ENCODE peak calls at places on chromosomes 3 and 15, in nine cellular contexts. W is NCI-H460; T is activated T-helper 9 cell treated with anti-CD3 and anti-CD28 coated beads, Interleukin-2, amount 50 U/mL, for 16 hours; G is endodermal cell; N is NCI-H524; B is AG04450; P is GM04504; I is islet precursor cell; Z is NCI-H226. A is an unnamed sample.

GRCh38 chr15:78761020-78761419 is 50.2 kb downstream of the ADAMTS7 start:
- DNase-seq in W (no peak), B (no peak), P (no peak), I (peak; percentile 43), Z (no peak), G (no peak), T (no peak), N (no peak), A (no peak)

GRCh38 chr3:78668302-78668701 is 1099.5 kb downstream of the ROBO1 start:
- DNase-seq in B (no peak), G (no peak), W (no peak), N (no peak), P (no peak), Z (no peak), T (no peak), I (no peak), A (no peak)

GRCh38 chr3:4722103-4722502 is 229.0 kb downstream of the ITPR1 start:
- DNase-seq in W (peak; percentile 78), P (no peak), B (no peak), I (peak; percentile 72), N (peak; percentile 53), Z (peak; percentile 74), G (no peak), T (no peak), A (no peak)

GRCh38 chr15:77497108-77497737 is 76.5 kb downstream of the HMG20A start:
- DNase-seq in T (no peak), I (peak; percentile 72), N (no peak), B (no peak), G (peak; percentile 73), Z (peak; percentile 84), W (no peak), P (peak; percentile 51), A (no peak)

GRCh38 chr15:95262866-95263564 is 1031.7 kb downstream of the MCTP2 start:
- DNase-seq in Z (peak; percentile 92), G (no peak), B (no peak), I (no peak), W (no peak), T (no peak), N (no peak), P (peak; percentile 31), A (no peak)

GRCh38 chr3:48413611-48414010 is 16.3 kb downstream of the PLXNB1 start:
- DNase-seq in T (no peak), B (no peak), Z (no peak), I (no peak), N (no peak), G (no peak), P (no peak), W (no peak), A (no peak)

GRCh38 chr15:22979699-22980188 is 424 bp downstream of the CYFIP1 start:
- DNase-seq in N (no peak), Z (peak; percentile 2), P (no peak), T (no peak), I (peak; percentile 56), W (no peak), G (peak; percentile 78), B (no peak), A (no peak)

GRCh38 chr3:33006081-33006480 is 54.6 kb downstream of the CCR4 start:
- DNase-seq in N (no peak), W (no peak), G (peak; percentile 75), Z (no peak), P (no peak), B (no peak), T (no peak), I (no peak), A (peak; percentile 16)

GRCh38 chr3:3165650-3166049 is 13.8 kb downstream of the CRBN start:
- DNase-seq in Z (no peak), W (no peak), N (no peak), G (no peak), I (no peak), B (no peak), P (no peak), T (no peak), A (no peak)

GRCh38 chr3:157174265-157174615 is 14.3 kb upstream of the CCNL1 start:
- DNase-seq in W (no peak), P (no peak), G (peak; percentile 63), N (peak; percentile 52), Z (no peak), B (no peak), T (no peak), I (no peak), A (no peak)

GRCh38 chr15:52121896-52122295 is 9.3 kb upstream of the BCL2L10 start:
- DNase-seq in I (no peak), B (no peak), T (no peak), N (no peak), Z (no peak), G (no peak), W (no peak), P (no peak), A (no peak)

GRCh38 chr15:68725736-68726135 is 95.0 kb downstream of the ANP32A start:
- DNase-seq in G (no peak), T (no peak), P (peak; percentile 12), B (no peak), Z (no peak), I (no peak), W (no peak), N (no peak), A (no peak)